ENCODE peak calls at places on chromosome 1, in nine cellular contexts. One of them, this sample, is unnamed.

GRCh38 chr1:184686540-184686939 is 68.1 kb downstream of the EDEM3 start:
- DNase-seq in neural crest cell: no peak
- DNase-seq in dorsolateral prefrontal cortex: no peak
- DNase-seq in GM12864: no peak
- DNase-seq in NCI-H774: no peak
- DNase-seq in activated naive CD4-positive, alpha-beta T cell: no peak
- DNase-seq in NB4: no peak
- DNase-seq in GM12892: no peak
- DNase-seq in HFF-Myc: no peak
- DNase-seq in this sample: no peak

GRCh38 chr1:7420706-7421105 is 350.4 kb upstream of the VAMP3 start:
- DNase-seq in neural crest cell: no peak
- DNase-seq in dorsolateral prefrontal cortex: peak
- DNase-seq in GM12864: no peak
- DNase-seq in NCI-H774: no peak
- DNase-seq in activated naive CD4-positive, alpha-beta T cell: no peak
- DNase-seq in NB4: no peak
- DNase-seq in GM12892: no peak
- DNase-seq in HFF-Myc: no peak
- DNase-seq in this sample: no peak

GRCh38 chr1:80441664-80442063 is 1359.1 kb upstream of the ADGRL2 start:
- DNase-seq in neural crest cell: no peak
- DNase-seq in dorsolateral prefrontal cortex: no peak
- DNase-seq in GM12864: no peak
- DNase-seq in NCI-H774: no peak
- DNase-seq in activated naive CD4-positive, alpha-beta T cell: no peak
- DNase-seq in NB4: no peak
- DNase-seq in GM12892: no peak
- DNase-seq in HFF-Myc: no peak
- DNase-seq in this sample: peak

GRCh38 chr1:6180215-6180577 is at the start of gene CHD5:
- DNase-seq in neural crest cell: no peak
- DNase-seq in dorsolateral prefrontal cortex: no peak
- DNase-seq in GM12864: no peak
- DNase-seq in NCI-H774: no peak
- DNase-seq in activated naive CD4-positive, alpha-beta T cell: no peak
- DNase-seq in NB4: no peak
- DNase-seq in GM12892: no peak
- DNase-seq in HFF-Myc: no peak
- DNase-seq in this sample: no peak

GRCh38 chr1:42730988-42731387 is 9.0 kb downstream of the CLDN19 start:
- DNase-seq in neural crest cell: no peak
- DNase-seq in dorsolateral prefrontal cortex: no peak
- DNase-seq in GM12864: no peak
- DNase-seq in NCI-H774: no peak
- DNase-seq in activated naive CD4-positive, alpha-beta T cell: no peak
- DNase-seq in NB4: peak
- DNase-seq in GM12892: no peak
- DNase-seq in HFF-Myc: no peak
- DNase-seq in this sample: peak

GRCh38 chr1:116754203-116754977 is at the start of gene CD2:
- DNase-seq in neural crest cell: no peak
- DNase-seq in dorsolateral prefrontal cortex: no peak
- DNase-seq in GM12864: no peak
- DNase-seq in NCI-H774: no peak
- DNase-seq in activated naive CD4-positive, alpha-beta T cell: no peak
- DNase-seq in NB4: peak
- DNase-seq in GM12892: no peak
- DNase-seq in HFF-Myc: no peak
- DNase-seq in this sample: no peak

GRCh38 chr1:63701187-63701586 is 72.6 kb upstream of the ROR1 start:
- DNase-seq in neural crest cell: no peak
- DNase-seq in dorsolateral prefrontal cortex: no peak
- DNase-seq in GM12864: no peak
- DNase-seq in NCI-H774: peak
- DNase-seq in activated naive CD4-positive, alpha-beta T cell: no peak
- DNase-seq in NB4: no peak
- DNase-seq in GM12892: no peak
- DNase-seq in HFF-Myc: no peak
- DNase-seq in this sample: no peak

GRCh38 chr1:6295910-6296309 is 35.0 kb upstream of the GPR153 start:
- DNase-seq in neural crest cell: no peak
- DNase-seq in dorsolateral prefrontal cortex: no peak
- DNase-seq in GM12864: no peak
- DNase-seq in NCI-H774: no peak
- DNase-seq in activated naive CD4-positive, alpha-beta T cell: no peak
- DNase-seq in NB4: no peak
- DNase-seq in GM12892: no peak
- DNase-seq in HFF-Myc: no peak
- DNase-seq in this sample: no peak

GRCh38 chr1:68449901-68450300 is at the start of gene RPE65:
- DNase-seq in neural crest cell: no peak
- DNase-seq in dorsolateral prefrontal cortex: no peak
- DNase-seq in GM12864: no peak
- DNase-seq in NCI-H774: no peak
- DNase-seq in activated naive CD4-positive, alpha-beta T cell: no peak
- DNase-seq in NB4: no peak
- DNase-seq in GM12892: no peak
- DNase-seq in HFF-Myc: no peak
- DNase-seq in this sample: no peak

GRCh38 chr1:2937805-2938204 is 83.5 kb upstream of the ACTRT2 start:
- DNase-seq in neural crest cell: no peak
- DNase-seq in dorsolateral prefrontal cortex: no peak
- DNase-seq in GM12864: no peak
- DNase-seq in NCI-H774: no peak
- DNase-seq in activated naive CD4-positive, alpha-beta T cell: no peak
- DNase-seq in NB4: no peak
- DNase-seq in GM12892: no peak
- DNase-seq in HFF-Myc: no peak
- DNase-seq in this sample: no peak

GRCh38 chr1:173002891-173003582 is 47.7 kb downstream of the TNFSF18 start:
- DNase-seq in neural crest cell: no peak
- DNase-seq in dorsolateral prefrontal cortex: no peak
- DNase-seq in GM12864: no peak
- DNase-seq in NCI-H774: no peak
- DNase-seq in activated naive CD4-positive, alpha-beta T cell: no peak
- DNase-seq in NB4: no peak
- DNase-seq in GM12892: no peak
- DNase-seq in HFF-Myc: no peak
- DNase-seq in this sample: peak

GRCh38 chr1:230270940-230271325 is 155.2 kb downstream of the PGBD5 start:
- DNase-seq in neural crest cell: no peak
- DNase-seq in dorsolateral prefrontal cortex: no peak
- DNase-seq in GM12864: no peak
- DNase-seq in NCI-H774: no peak
- DNase-seq in activated naive CD4-positive, alpha-beta T cell: no peak
- DNase-seq in NB4: no peak
- DNase-seq in GM12892: no peak
- DNase-seq in HFF-Myc: no peak
- DNase-seq in this sample: no peak

GRCh38 chr1:35451125-35451528 is 106.1 kb downstream of the KIAA0319L start:
- DNase-seq in neural crest cell: peak
- DNase-seq in dorsolateral prefrontal cortex: peak
- DNase-seq in GM12864: peak
- DNase-seq in NCI-H774: peak
- DNase-seq in activated naive CD4-positive, alpha-beta T cell: peak
- DNase-seq in NB4: peak
- DNase-seq in GM12892: no peak
- DNase-seq in HFF-Myc: peak
- DNase-seq in this sample: peak

GRCh38 chr1:228175316-228176023 is 9.9 kb downstream of the IBA57 start:
- DNase-seq in neural crest cell: no peak
- DNase-seq in dorsolateral prefrontal cortex: no peak
- DNase-seq in GM12864: no peak
- DNase-seq in NCI-H774: no peak
- DNase-seq in activated naive CD4-positive, alpha-beta T cell: no peak
- DNase-seq in NB4: no peak
- DNase-seq in GM12892: no peak
- DNase-seq in HFF-Myc: no peak
- DNase-seq in this sample: no peak

GRCh38 chr1:152026895-152027294 is 9.9 kb downstream of the S100A11 start:
- DNase-seq in neural crest cell: no peak
- DNase-seq in dorsolateral prefrontal cortex: no peak
- DNase-seq in GM12864: no peak
- DNase-seq in NCI-H774: no peak
- DNase-seq in activated naive CD4-positive, alpha-beta T cell: no peak
- DNase-seq in NB4: no peak
- DNase-seq in GM12892: no peak
- DNase-seq in HFF-Myc: no peak
- DNase-seq in this sample: no peak

GRCh38 chr1:156797212-156797871 is 19.3 kb downstream of the SH2D2A start:
- DNase-seq in neural crest cell: peak
- DNase-seq in dorsolateral prefrontal cortex: no peak
- DNase-seq in GM12864: no peak
- DNase-seq in NCI-H774: peak
- DNase-seq in activated naive CD4-positive, alpha-beta T cell: no peak
- DNase-seq in NB4: peak
- DNase-seq in GM12892: no peak
- DNase-seq in HFF-Myc: no peak
- DNase-seq in this sample: peak

GRCh38 chr1:95049935-95050334 is 22.8 kb downstream of the ALG14 start:
- DNase-seq in neural crest cell: no peak
- DNase-seq in dorsolateral prefrontal cortex: no peak
- DNase-seq in GM12864: no peak
- DNase-seq in NCI-H774: no peak
- DNase-seq in activated naive CD4-positive, alpha-beta T cell: no peak
- DNase-seq in NB4: no peak
- DNase-seq in GM12892: no peak
- DNase-seq in HFF-Myc: no peak
- DNase-seq in this sample: no peak

This sample was measured in SK-MEL-5.